ENCODE peak calls at places on chromosome X, in six cellular contexts. O is hepatocyte, S is SK-N-SH, A is MM.1S, V is IMR-90, I is neural progenitor cell. M is an unnamed sample.

GRCh38 chrX:49627030-49627777 is 28.4 kb downstream of the GAGE1 start:
- DNase-seq in O (no peak), S (peak; percentile 52), A (peak; percentile 67), V (no peak), I (peak; percentile 7), M (no peak)

GRCh38 chrX:7515681-7516413 is 327.1 kb upstream of the VCX start:
- DNase-seq in O (no peak), S (no peak), A (no peak), V (no peak), I (no peak), M (no peak)

GRCh38 chrX:20527458-20528099 is 260.9 kb upstream of the RPS6KA3 start:
- DNase-seq in O (peak; percentile 33), S (peak; percentile 26), A (peak; percentile 64), V (peak; percentile 38), I (peak; percentile 36), M (no peak)

GRCh38 chrX:34848281-34848680 is 94.3 kb upstream of the FAM47B start:
- DNase-seq in O (no peak), S (no peak), A (no peak), V (peak; percentile 66), I (no peak), M (no peak)

GRCh38 chrX:119686087-119686639 is 6.8 kb downstream of the SEPTIN6 start:
- DNase-seq in O (no peak), S (peak; percentile 47), A (peak; percentile 41), V (no peak), I (no peak), M (no peak)

GRCh38 chrX:25523574-25523973 is 507.8 kb upstream of the ARX start:
- DNase-seq in O (peak; percentile 65), S (peak; percentile 37), A (no peak), V (peak; percentile 36), I (peak; percentile 60), M (peak; percentile 12)

GRCh38 chrX:34656842-34657780 is at the start of gene TMEM47:
- DNase-seq in O (peak; percentile 93), S (peak; percentile 75), A (no peak), V (peak; percentile 70), I (peak; percentile 98), M (peak; percentile 80)

GRCh38 chrX:130170752-130171445 is 863 bp upstream of the RAB33A start:
- DNase-seq in O (peak; percentile 36), S (peak; percentile 83), A (no peak), V (no peak), I (peak; percentile 77), M (peak; percentile 53)

GRCh38 chrX:147953976-147954375 is 27.2 kb upstream of the FMR1NB start:
- DNase-seq in O (no peak), S (no peak), A (no peak), V (no peak), I (no peak), M (no peak)

GRCh38 chrX:52574416-52575275 is 57.8 kb upstream of the XAGE1B start:
- DNase-seq in O (peak; percentile 71), S (peak; percentile 45), A (peak; percentile 31), V (peak; percentile 61), I (peak; percentile 76), M (peak; percentile 31)

GRCh38 chrX:151776113-151776790 is 41.7 kb downstream of the CNGA2 start:
- DNase-seq in O (no peak), S (no peak), A (no peak), V (no peak), I (no peak), M (no peak)

GRCh38 chrX:114787016-114787415 is 203.1 kb downstream of the HTR2C start:
- DNase-seq in O (no peak), S (no peak), A (no peak), V (no peak), I (no peak), M (no peak)

GRCh38 chrX:68826113-68826980 is 2.5 kb upstream of the EFNB1 start:
- DNase-seq in O (no peak), S (no peak), A (no peak), V (no peak), I (no peak), M (no peak)

GRCh38 chrX:39766085-39766726 is 331.6 kb downstream of the BCOR start:
- DNase-seq in O (peak; percentile 22), S (no peak), A (no peak), V (no peak), I (no peak), M (no peak)

GRCh38 chrX:47745386-47745785 is 86.4 kb upstream of the UXT start:
- DNase-seq in O (no peak), S (no peak), A (no peak), V (no peak), I (no peak), M (no peak)

GRCh38 chrX:128975716-128976115 is 547.6 kb downstream of the SMARCA1 start:
- DNase-seq in O (peak; percentile 56), S (peak; percentile 41), A (peak; percentile 8), V (no peak), I (peak; percentile 68), M (peak; percentile 51)

GRCh38 chrX:133943507-133943906 is 41.9 kb downstream of the GPC3 start:
- DNase-seq in O (no peak), S (no peak), A (no peak), V (no peak), I (no peak), M (no peak)

GRCh38 chrX:15349046-15349445 is 13.7 kb upstream of the PIGA start:
- DNase-seq in O (peak; percentile 89), S (peak; percentile 62), A (peak; percentile 47), V (peak; percentile 73), I (peak; percentile 85), M (peak; percentile 46)

GRCh38 chrX:71532078-71532752 is 689 bp upstream of the OGT start:
- DNase-seq in O (peak; percentile 21), S (no peak), A (peak; percentile 41), V (peak; percentile 66), I (peak; percentile 33), M (no peak)

GRCh38 chrX:24355095-24355494 is 5.3 kb upstream of the SUPT20HL1 start:
- DNase-seq in O (no peak), S (no peak), A (no peak), V (peak; percentile 12), I (no peak), M (no peak)

GRCh38 chrX:1361275-1361674 is 24.7 kb downstream of the IL3RA start:
- DNase-seq in O (no peak), S (no peak), A (no peak), V (no peak), I (no peak), M (no peak)
- H2AFZ ChIP-seq in O (no peak overlapping the region), S (no peak overlapping the region), A (no peak overlapping the region), V (no peak overlapping the region), I (no peak overlapping the region), M (no peak overlapping the region)

GRCh38 chrX:150293311-150294013 is 69.7 kb upstream of the MAMLD1 start:
- DNase-seq in O (no peak), S (no peak), A (no peak), V (no peak), I (no peak), M (no peak)
- H2AFZ ChIP-seq in O (no peak overlapping the region), S (no peak overlapping the region), A (no peak overlapping the region), V (no peak overlapping the region), I (no peak overlapping the region), M (no peak overlapping the region)

GRCh38 chrX:109760922-109761250 is 27.8 kb upstream of the ACSL4 start:
- DNase-seq in O (no peak), S (no peak), A (no peak), V (no peak), I (no peak), M (no peak)
- H2AFZ ChIP-seq in O (no peak overlapping the region), S (no peak overlapping the region), A (no peak overlapping the region), V (no peak overlapping the region), I (peak overlapping the region; percentile 14), M (no peak overlapping the region)

GRCh38 chrX:149004936-149005335 is 500.2 kb downstream of the IDS start:
- DNase-seq in O (no peak), S (no peak), A (no peak), V (no peak), I (peak; percentile 13), M (peak; percentile 1)
- H2AFZ ChIP-seq in O (no peak overlapping the region), S (no peak overlapping the region), A (no peak overlapping the region), V (no peak overlapping the region), I (no peak overlapping the region), M (no peak overlapping the region)

M was measured in neuronal stem cell.